ENCODE peak calls at places on chromosomes 13 and 19, in four cellular contexts. Y, U, C and P are unnamed samples.

GRCh38 chr13:92316030-92316429 is 910.6 kb upstream of the GPC6 start:
- DNase-seq in U (no peak), Y (no peak), C (no peak), P (no peak)

GRCh38 chr13:32045963-32046785 is 14.6 kb downstream of the FRY start:
- DNase-seq in C (no peak), U (peak), Y (peak), P (peak)

GRCh38 chr13:39612023-39612637 is 9.1 kb upstream of the LHFPL6 start:
- DNase-seq in U (peak), Y (peak), C (peak), P (peak)

GRCh38 chr19:44542671-44543070 is 13.2 kb upstream of the CEACAM20 start:
- DNase-seq in Y (no peak), C (no peak), U (no peak), P (no peak)

GRCh38 chr19:18386543-18387251 is 739 bp downstream of the GDF15 start:
- DNase-seq in U (peak), Y (peak), C (no peak), P (peak)

GRCh38 chr19:19474950-19475781 is 40.2 kb downstream of the TSSK6 start:
- DNase-seq in U (no peak), C (no peak), Y (no peak), P (no peak)

GRCh38 chr19:29858000-29858596 is 46.3 kb downstream of the CCNE1 start:
- DNase-seq in Y (no peak), C (no peak), U (no peak), P (no peak)

GRCh38 chr19:2083174-2083854 is 12.8 kb downstream of the MOB3A start:
- DNase-seq in Y (no peak), C (no peak), U (no peak), P (no peak)

GRCh38 chr19:4523306-4524110 is 5.2 kb upstream of the PLIN4 start:
- DNase-seq in U (peak), C (no peak), Y (peak), P (peak)

GRCh38 chr19:1076951-1077350 is 10.0 kb downstream of the ARHGAP45 start:
- DNase-seq in U (no peak), Y (no peak), C (no peak), P (no peak)

GRCh38 chr19:51084505-51084904 is 1.8 kb upstream of the KLK14 start:
- DNase-seq in U (no peak), C (no peak), Y (no peak), P (no peak)

GRCh38 chr19:28027116-28027515 is 1185.8 kb downstream of the UQCRFS1 start:
- DNase-seq in Y (no peak), C (no peak), U (no peak), P (no peak)

GRCh38 chr19:55703790-55704215 is 28.8 kb downstream of the EPN1 start:
- DNase-seq in Y (peak), C (no peak), U (no peak), P (peak)

GRCh38 chr13:40074338-40074737 is 418.9 kb downstream of the COG6 start:
- DNase-seq in C (no peak), U (no peak), Y (peak), P (no peak)

GRCh38 chr19:33157906-33158305 is 26.0 kb downstream of the WDR88 start:
- DNase-seq in C (no peak), Y (no peak), U (no peak), P (no peak)
- H3K9ac ChIP-seq in C (no peak), Y (no peak), U (no peak), P (no peak)

DNA sequence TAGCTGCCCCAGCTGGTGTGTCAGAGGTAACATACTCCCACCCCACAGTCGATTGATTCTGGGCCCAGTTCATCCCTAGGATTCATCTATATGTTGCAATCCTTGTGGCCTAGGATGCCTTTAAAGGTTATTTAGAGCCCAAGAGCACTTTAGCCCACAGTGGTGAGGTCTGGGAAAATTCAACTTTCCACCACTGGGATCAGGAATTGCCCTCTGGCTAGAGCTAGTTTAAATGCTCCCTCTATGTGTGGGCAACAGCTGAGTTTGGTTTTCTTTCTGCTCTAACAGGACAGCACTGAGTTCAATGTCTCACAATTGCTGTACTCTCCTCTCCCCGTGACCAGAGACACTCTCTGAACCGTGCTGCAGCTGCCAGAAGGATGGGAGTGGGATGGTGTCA is 201.2 kb upstream of the SERP2 start:
- DNase-seq in U (no peak), C (no peak), Y (no peak), P (no peak)
- H3K4me3 ChIP-seq in U (no peak), C (no peak), Y (no peak), P (no peak)

GRCh38 chr13:110305949-110306339 is 1.0 kb downstream of the COL4A1 start:
- DNase-seq in U (peak), C (no peak), Y (peak), P (peak)
- H3K9ac ChIP-seq in U (peak), C (no peak), Y (peak), P (peak)

DNA sequence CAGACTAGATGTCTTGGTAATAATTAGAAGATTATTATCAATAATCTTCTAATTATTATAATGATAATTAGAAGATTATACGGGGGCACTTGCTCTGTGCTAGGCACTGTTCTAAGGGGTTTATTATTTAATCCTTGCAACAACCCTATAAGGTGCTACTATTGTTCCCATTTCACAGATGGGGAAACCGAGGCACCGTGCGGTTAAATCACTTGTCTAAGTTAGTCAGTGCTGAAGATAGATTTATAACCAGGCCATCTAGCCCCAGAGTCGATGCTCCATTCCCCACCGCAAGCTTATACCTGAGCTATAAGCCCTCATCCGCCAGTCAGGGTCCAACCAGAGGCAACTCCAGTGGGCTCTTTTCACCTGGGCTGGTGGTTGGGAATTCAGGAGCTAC is 2.0 kb upstream of the ACP7 start:
- DNase-seq in C (no peak), U (no peak), Y (no peak), P (no peak)
- H3K4me3 ChIP-seq in C (no peak), U (no peak), Y (no peak), P (no peak)

DNA sequence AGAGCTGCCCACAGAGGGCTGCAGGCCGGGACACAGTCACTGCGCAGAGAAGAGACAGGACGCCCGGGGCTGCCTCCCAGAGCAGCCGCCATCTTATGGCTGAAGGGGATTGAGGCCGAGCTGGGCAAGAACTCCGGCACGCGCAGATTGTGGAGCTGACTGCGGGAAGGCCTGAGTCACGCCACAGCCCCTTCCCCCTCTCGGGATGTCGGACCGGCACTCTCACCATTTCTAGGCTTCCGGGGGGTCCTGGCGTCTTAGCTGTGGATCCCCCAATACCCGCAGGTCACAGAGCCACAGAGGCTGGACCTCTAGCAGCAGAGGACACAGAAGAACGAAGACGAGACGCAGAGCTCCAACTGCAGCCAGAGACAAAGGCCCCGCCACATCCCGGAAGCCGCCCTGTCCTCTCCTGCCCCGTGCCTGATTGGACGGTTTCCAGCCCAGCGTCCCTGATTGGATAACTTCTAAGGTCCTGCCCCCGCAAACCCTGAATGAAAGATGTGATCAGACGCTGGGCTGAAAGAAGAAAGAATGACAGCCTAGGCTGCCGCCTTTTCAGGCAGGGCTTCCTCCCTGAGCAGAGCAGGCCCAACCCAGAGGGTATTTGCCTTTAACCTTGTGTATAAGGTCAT is at the start of gene ZNF43:
- DNase-seq in C (peak), U (peak), Y (peak), P (peak)
- H3K9ac ChIP-seq in C (peak), U (peak), Y (peak), P (peak)

GRCh38 chr13:37769078-37769477 is 100.5 kb downstream of the TRPC4 start:
- DNase-seq in Y (no peak), C (no peak), U (no peak), P (peak)
- H3K4me3 ChIP-seq in Y (no peak), C (no peak), U (no peak), P (no peak)